ENCODE peak calls at places on chromosomes 11 and 22, in four cellular contexts. R is osteocyte; Z is heart right ventricle; H is CD8-positive, alpha-beta T cell. E is an unnamed sample.

GRCh38 chr11:62577046-62577708 is 3.5 kb upstream of the EEF1G start:
- DNase-seq in Z (no peak), H (no peak), R (no peak), E (no peak)

GRCh38 chr11:134150195-134150903 is 73.4 kb downstream of the NCAPD3 start:
- DNase-seq in R (peak), H (no peak), Z (peak), E (no peak)

GRCh38 chr11:48169706-48170105 is 46.9 kb upstream of the OR4B1 start:
- DNase-seq in Z (peak), R (no peak), H (no peak), E (no peak)

GRCh38 chr11:78841451-78842060 is 266.9 kb upstream of the NARS2 start:
- DNase-seq in R (no peak), Z (no peak), H (no peak), E (no peak)

GRCh38 chr11:86637976-86638375 is 34.4 kb downstream of the ME3 start:
- DNase-seq in Z (no peak), H (no peak), R (no peak), E (no peak)

GRCh38 chr22:19289475-19290161 is 1.9 kb downstream of the CLTCL1 start:
- DNase-seq in R (no peak), H (no peak), Z (no peak), E (peak)

GRCh38 chr11:100562102-100562501 is 125.0 kb upstream of the ARHGAP42 start:
- DNase-seq in R (no peak), Z (no peak), H (no peak), E (no peak)

GRCh38 chr11:109150603-109151002 is 271.4 kb upstream of the C11orf87 start:
- DNase-seq in H (no peak), Z (no peak), R (no peak), E (no peak)

GRCh38 chr22:37472418-37473006 is 13.7 kb downstream of the MFNG start:
- DNase-seq in R (no peak), Z (no peak), H (peak), E (no peak)

GRCh38 chr22:27669798-27670599 is 131.6 kb downstream of the MN1 start:
- DNase-seq in H (no peak), R (no peak), Z (no peak), E (no peak)

GRCh38 chr22:24133187-24133965 is 47.9 kb upstream of the SUSD2 start:
- DNase-seq in R (no peak), Z (no peak), H (peak), E (no peak)

GRCh38 chr22:43843783-43844530 is 18.4 kb downstream of the SULT4A1 start:
- DNase-seq in H (no peak), R (no peak), Z (no peak), E (no peak)

GRCh38 chr11:62611705-62612365 is 740 bp downstream of the EML3 start:
- DNase-seq in Z (peak), H (peak), R (no peak), E (no peak)

GRCh38 chr11:76686261-76687079 is 15.9 kb upstream of the LRRC32 start:
- DNase-seq in R (no peak), H (no peak), Z (no peak), E (no peak)
- TF ChIP-seq CTCF in R (no peak), H (no peak), Z (no peak), E (no peak)

GRCh38 chr11:93244018-93244417 is 46.2 kb upstream of the SLC36A4 start:
- DNase-seq in Z (no peak), R (no peak), H (no peak), E (no peak)

GRCh38 chr11:93253111-93253510 is 55.3 kb upstream of the SLC36A4 start:
- DNase-seq in Z (no peak), R (no peak), H (no peak), E (no peak)

GRCh38 chr11:93249437-93250210 is 51.8 kb upstream of the SLC36A4 start:
- DNase-seq in H (no peak), R (no peak), Z (no peak), E (no peak)

GRCh38 chr11:93251922-93252321 is 54.1 kb upstream of the SLC36A4 start:
- DNase-seq in R (no peak), Z (no peak), H (no peak), E (no peak)

DNA sequence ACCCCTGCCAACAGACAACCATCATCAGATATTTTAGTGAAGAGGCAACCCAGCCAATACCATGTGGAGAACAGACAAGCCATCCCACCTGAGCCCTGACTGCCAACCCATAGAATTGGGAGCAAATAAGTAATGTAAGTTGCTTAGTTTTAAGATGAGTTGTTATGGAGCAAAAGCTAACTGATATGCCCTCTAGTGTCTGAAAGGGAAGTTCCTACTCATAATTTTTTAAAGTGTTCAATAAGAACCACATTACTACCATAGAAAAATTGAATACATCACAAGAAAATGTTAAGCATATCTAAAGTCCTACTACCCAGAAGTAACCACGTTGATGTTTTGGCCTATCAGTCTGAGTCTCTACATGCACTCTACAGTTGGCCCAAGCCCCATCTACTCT is 50.8 kb upstream of the SLC36A4 start:
- DNase-seq in Z (no peak), H (no peak), R (no peak), E (no peak)
- TF ChIP-seq CTCF in Z (no peak), H (no peak), R (peak), E (peak)

GRCh38 chr22:22032099-22032905 is 49.7 kb upstream of the TOP3B start:
- DNase-seq in Z (no peak), R (no peak), H (no peak), E (no peak)

GRCh38 chr22:22032906-22033802 is 50.6 kb upstream of the TOP3B start:
- DNase-seq in H (no peak), Z (no peak), R (no peak), E (no peak)

GRCh38 chr22:22031183-22031560 is 48.6 kb upstream of the TOP3B start:
- DNase-seq in R (no peak), H (no peak), Z (no peak), E (no peak)

GRCh38 chr22:22031571-22031970 is 49.0 kb upstream of the TOP3B start:
- DNase-seq in Z (no peak), R (no peak), H (no peak), E (no peak)

DNA sequence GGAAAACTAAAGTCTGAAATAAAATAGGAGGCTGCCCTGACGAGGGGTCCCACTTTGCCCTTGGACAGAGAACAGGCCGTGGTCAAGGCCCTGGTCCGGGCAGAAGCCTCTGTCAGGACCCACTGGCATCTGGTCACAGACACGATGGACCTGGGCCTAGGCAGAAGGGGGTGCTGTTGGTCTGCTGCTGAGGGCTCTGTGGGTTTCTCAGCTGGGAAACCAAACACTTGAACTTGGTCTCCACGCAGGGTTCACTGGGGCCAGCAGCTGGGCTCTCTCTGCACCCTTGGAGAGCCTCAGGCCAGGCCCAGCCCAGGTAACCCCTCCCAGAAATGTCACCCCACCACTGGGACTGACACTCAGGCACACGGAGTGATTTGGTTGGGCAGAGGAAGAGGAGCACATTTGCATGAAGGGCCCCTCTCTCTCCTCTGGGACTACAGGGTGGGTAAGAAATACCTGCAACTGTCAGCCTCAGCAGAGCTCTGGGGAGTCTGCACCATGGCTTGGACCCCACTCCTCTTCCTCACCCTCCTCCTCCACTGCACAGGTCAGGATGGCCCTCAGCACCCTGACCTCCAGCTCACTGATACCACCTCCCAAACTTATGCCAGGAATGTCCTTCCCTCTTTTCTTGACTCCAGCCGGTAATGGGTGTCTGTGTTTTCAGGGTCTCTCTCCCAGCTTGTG is 48.1 kb upstream of the TOP3B start:
- DNase-seq in H (no peak), Z (no peak), R (no peak), E (no peak)
- TF ChIP-seq CTCF in H (no peak), Z (peak), R (peak), E (peak)

DNA sequence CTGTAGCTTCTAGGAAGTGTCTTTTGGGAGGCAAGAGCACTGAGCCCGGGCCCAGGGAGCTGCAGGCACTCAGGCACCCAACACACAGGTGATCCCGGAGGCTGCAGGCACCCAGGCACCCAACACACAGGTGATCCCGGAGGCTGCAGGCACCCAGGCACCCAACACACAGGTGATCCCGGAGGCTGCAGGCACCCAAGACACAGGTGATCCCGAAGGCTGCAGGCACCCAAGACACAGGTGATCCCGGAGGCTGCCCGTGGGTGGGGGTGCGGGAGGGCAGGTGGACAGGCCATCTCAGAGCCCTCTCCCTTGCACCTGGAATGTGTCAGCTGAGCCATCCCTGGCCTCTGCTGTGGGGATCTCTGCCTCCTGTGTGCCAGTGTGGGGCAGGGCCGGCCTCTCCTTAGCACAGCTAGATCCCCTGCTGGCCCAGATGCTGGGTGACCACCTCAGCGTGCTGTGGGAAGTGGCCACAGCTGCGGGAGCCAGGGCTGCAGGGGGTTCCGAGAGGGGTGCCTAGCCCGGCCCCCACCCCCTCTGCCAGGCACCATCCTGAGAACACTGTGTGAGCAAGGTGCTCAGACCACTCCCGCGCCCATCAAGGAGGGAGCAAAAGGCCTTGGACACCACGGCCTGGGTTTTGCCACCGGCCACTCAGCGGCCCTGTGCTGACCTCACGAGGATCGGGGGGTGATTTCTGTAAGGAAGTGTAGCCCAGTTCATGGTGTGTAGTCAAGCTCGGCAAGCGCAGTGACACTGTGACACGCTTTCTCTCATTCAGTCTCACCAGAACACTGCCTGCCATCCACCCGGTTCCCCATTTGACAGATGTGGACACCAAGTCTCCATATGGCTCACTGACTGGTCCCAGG is 14.2 kb downstream of the MRGPRG start:
- DNase-seq in R (no peak), Z (no peak), H (no peak), E (no peak)
- TF ChIP-seq CTCF in R (no peak), Z (no peak), H (no peak), E (no peak)

GRCh38 chr22:38572065-38572464 is 2.1 kb upstream of the DMC1 start:
- DNase-seq in Z (no peak), R (no peak), H (peak), E (no peak)
- TF ChIP-seq CTCF in Z (peak), R (peak), H (peak), E (peak)

GRCh38 chr11:45001466-45002165 is 50.9 kb upstream of the TP53I11 start:
- DNase-seq in H (no peak), Z (no peak), R (no peak), E (no peak)

GRCh38 chr11:45000918-45001317 is 50.2 kb upstream of the TP53I11 start:
- DNase-seq in H (no peak), R (no peak), Z (no peak), E (peak)

GRCh38 chr11:44998051-44998450 is 47.4 kb upstream of the TP53I11 start:
- DNase-seq in Z (no peak), H (no peak), R (no peak), E (no peak)

GRCh38 chr11:44997566-44997965 is 46.9 kb upstream of the TP53I11 start:
- DNase-seq in H (no peak), R (no peak), Z (no peak), E (no peak)

DNA sequence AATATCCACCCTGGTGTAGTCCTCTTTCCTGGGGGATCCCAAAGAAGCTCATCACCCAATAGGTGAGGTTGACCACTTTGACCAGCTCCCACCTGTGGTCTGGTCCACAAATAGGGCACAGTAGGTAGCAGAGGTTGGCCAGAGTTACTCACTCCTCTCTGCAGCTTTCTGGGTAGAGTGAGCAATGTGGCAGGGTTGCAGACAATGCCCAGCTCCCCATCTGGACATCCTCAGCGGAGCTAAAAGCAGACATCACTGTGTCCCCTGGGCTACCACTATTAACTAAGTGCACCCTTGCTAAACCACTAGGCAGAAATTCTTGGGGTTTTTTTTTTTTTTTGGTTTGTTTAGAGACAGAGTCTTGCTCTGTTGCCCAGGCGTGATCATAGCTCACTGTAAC is 48.4 kb upstream of the TP53I11 start:
- DNase-seq in Z (no peak), H (no peak), R (no peak), E (no peak)
- TF ChIP-seq CTCF in Z (no peak), H (no peak), R (no peak), E (no peak)

DNA sequence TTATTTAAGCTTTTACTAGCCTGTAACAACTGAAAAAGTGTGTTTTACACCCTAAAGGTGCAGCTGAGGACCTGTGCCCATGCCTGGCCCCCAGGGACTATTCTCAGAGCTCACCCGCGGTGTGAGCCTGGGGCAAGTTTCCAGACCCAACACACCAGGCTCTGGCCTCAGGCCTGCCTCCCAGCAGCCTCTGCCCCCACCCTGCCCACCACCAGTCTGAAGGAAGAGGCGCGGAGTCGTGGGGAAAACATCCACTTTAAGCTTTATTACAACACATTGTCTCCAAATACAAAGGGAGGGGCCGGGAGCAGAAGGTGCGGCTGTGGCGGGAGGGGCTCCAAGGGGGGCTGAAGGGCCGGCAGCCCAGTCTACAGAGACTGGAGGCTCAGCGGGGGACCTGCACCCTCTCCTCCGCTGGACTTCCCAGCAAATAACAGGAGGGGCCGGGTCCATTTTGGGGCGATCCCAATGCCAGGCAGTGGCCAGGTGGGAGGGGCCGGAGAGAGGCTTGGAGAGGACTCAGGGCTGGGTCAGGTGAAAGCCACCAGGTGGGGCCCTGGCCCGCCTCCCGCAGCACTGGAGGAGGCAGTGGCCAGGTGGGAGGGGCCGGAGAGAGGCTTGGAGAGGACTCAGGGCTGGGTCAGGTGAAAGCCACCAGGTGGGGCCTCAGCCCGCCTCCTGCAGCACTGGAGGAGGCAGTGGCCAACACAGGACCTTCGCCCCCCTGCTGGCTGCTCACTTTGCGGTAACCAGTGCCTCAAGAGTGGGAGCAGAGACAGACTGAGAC is 18.1 kb downstream of the DUSP8 start:
- DNase-seq in H (no peak), R (no peak), Z (no peak), E (no peak)
- TF ChIP-seq CTCF in H (no peak), R (no peak), Z (no peak), E (no peak)

E was measured in type B pancreatic cell.